ENCODE peak calls at places on chromosomes 2 and 18, in seven cellular contexts. One of them, this sample, is unnamed.

GRCh38 chr18:50786851-50787250 is 33.0 kb downstream of the MRO start:
- DNase-seq in pancreas: no peak
- DNase-seq in adrenal gland: no peak
- DNase-seq in spleen: no peak
- DNase-seq in uterus: no peak
- DNase-seq in GM23248: no peak
- DNase-seq in transverse colon: no peak
- DNase-seq in this sample: peak; percentile 67

GRCh38 chr2:215622836-215623235 is 187.0 kb upstream of the FN1 start:
- DNase-seq in GM23248: no peak
- DNase-seq in transverse colon: no peak
- DNase-seq in pancreas: no peak
- DNase-seq in uterus: no peak
- DNase-seq in spleen: no peak
- DNase-seq in adrenal gland: no peak
- DNase-seq in this sample: no peak

GRCh38 chr2:142190805-142191204 is 60.0 kb upstream of the LRP1B start:
- DNase-seq in adrenal gland: no peak
- DNase-seq in spleen: no peak
- DNase-seq in pancreas: no peak
- DNase-seq in transverse colon: no peak
- DNase-seq in GM23248: peak; percentile 43
- DNase-seq in uterus: no peak
- DNase-seq in this sample: peak; percentile 21

GRCh38 chr2:67561411-67561965 is 164.4 kb downstream of the ETAA1 start:
- DNase-seq in adrenal gland: peak; percentile 97
- DNase-seq in transverse colon: no peak
- DNase-seq in spleen: no peak
- DNase-seq in uterus: peak; percentile 54
- DNase-seq in pancreas: peak; percentile 73
- DNase-seq in GM23248: peak; percentile 82
- DNase-seq in this sample: peak; percentile 62

GRCh38 chr2:46365913-46366674 is 68.9 kb downstream of the EPAS1 start:
- DNase-seq in spleen: no peak
- DNase-seq in transverse colon: no peak
- DNase-seq in uterus: no peak
- DNase-seq in GM23248: peak; percentile 57
- DNase-seq in pancreas: no peak
- DNase-seq in adrenal gland: no peak
- DNase-seq in this sample: no peak

GRCh38 chr18:43661570-43661969 is 384.3 kb upstream of the SYT4 start:
- DNase-seq in spleen: no peak
- DNase-seq in GM23248: peak; percentile 71
- DNase-seq in pancreas: no peak
- DNase-seq in uterus: no peak
- DNase-seq in transverse colon: no peak
- DNase-seq in adrenal gland: peak; percentile 3
- DNase-seq in this sample: peak; percentile 46

GRCh38 chr2:237673130-237673921 is 45.9 kb downstream of the LRRFIP1 start:
- DNase-seq in GM23248: peak; percentile 91
- DNase-seq in adrenal gland: peak; percentile 75
- DNase-seq in pancreas: no peak
- DNase-seq in spleen: peak; percentile 96
- DNase-seq in uterus: no peak
- DNase-seq in transverse colon: peak; percentile 75
- DNase-seq in this sample: peak; percentile 65

GRCh38 chr2:19806591-19806990 is 95.2 kb downstream of the TTC32 start:
- DNase-seq in pancreas: no peak
- DNase-seq in GM23248: no peak
- DNase-seq in spleen: no peak
- DNase-seq in uterus: no peak
- DNase-seq in transverse colon: no peak
- DNase-seq in adrenal gland: no peak
- DNase-seq in this sample: no peak

GRCh38 chr2:149806651-149807050 is 219.1 kb upstream of the MMADHC start:
- DNase-seq in transverse colon: no peak
- DNase-seq in uterus: no peak
- DNase-seq in pancreas: no peak
- DNase-seq in GM23248: no peak
- DNase-seq in adrenal gland: no peak
- DNase-seq in spleen: no peak
- DNase-seq in this sample: no peak

GRCh38 chr2:84493494-84493893 is 22.8 kb upstream of the DNAH6 start:
- DNase-seq in spleen: no peak
- DNase-seq in transverse colon: no peak
- DNase-seq in uterus: no peak
- DNase-seq in adrenal gland: no peak
- DNase-seq in pancreas: no peak
- DNase-seq in GM23248: peak; percentile 96
- DNase-seq in this sample: no peak

GRCh38 chr2:100895402-100895801 is 75.5 kb downstream of the NPAS2 start:
- DNase-seq in adrenal gland: peak; percentile 86
- DNase-seq in transverse colon: peak; percentile 76
- DNase-seq in uterus: no peak
- DNase-seq in spleen: no peak
- DNase-seq in pancreas: peak; percentile 89
- DNase-seq in GM23248: no peak
- DNase-seq in this sample: no peak

GRCh38 chr2:73291093-73291460 is 2.3 kb downstream of the EGR4 start:
- DNase-seq in adrenal gland: peak; percentile 62
- DNase-seq in pancreas: no peak
- DNase-seq in transverse colon: peak; percentile 45
- DNase-seq in uterus: no peak
- DNase-seq in spleen: peak; percentile 85
- DNase-seq in GM23248: peak; percentile 71
- DNase-seq in this sample: no peak

DNA sequence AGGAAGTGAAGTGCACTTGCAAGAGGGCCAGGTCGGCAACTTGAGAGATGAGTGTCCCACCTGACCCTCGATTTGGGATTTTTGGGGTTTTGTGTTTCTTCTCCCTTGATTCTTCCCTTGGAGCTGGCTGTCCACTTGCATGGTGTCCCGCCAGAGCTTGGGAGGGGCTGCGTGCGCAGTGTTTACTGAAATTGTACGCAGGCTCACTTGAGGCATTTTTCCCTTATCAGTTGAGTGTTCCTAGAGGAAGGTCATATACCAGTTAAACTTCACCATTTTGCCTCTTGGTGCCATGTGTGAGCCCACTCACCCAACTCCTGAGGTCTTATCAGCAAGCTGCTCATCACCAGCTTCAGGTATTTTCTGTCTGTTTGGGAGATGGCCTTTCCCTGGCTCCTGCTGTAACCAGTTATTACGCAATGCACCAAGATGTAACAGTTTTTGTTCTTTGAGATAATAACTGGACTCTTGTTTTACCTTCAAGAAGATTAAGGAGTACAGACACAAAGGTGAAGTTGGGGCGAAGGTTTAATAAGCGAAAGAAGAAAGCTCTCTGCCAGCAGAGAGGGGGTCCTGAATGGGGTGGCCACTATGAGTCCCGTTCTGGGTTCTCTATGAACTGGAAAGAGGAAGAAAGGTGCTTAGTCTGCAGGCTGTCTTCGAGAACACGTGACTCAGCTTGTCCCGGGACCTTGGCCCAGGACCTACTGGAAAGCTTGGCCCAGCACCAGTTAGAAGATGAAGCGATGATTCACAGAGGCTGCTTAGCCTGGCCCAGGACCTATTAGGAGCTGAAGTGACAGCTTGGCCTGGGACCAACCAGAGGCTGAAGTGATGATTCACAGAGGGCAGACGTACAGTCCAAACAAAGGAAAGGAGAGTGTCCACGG is 21.5 kb upstream of the TXNL4A start:
- DNase-seq in uterus: peak; percentile 52
- DNase-seq in adrenal gland: peak; percentile 99
- DNase-seq in pancreas: peak; percentile 32
- DNase-seq in GM23248: peak; percentile 100
- DNase-seq in spleen: no peak
- DNase-seq in transverse colon: peak; percentile 62
- DNase-seq in this sample: peak; percentile 14
- H3K9me3 ChIP-seq in uterus: peaks cover 40% of the 10 kb centered on the region
- H3K9me3 ChIP-seq in adrenal gland: no peaks in the 10 kb centered on the region
- H3K9me3 ChIP-seq in pancreas: no peaks in the 10 kb centered on the region
- H3K9me3 ChIP-seq in GM23248: no peaks in the 10 kb centered on the region
- H3K9me3 ChIP-seq in spleen: peaks cover 75% of the 10 kb centered on the region
- H3K9me3 ChIP-seq in transverse colon: peaks cover 5% of the 10 kb centered on the region
- H3K9me3 ChIP-seq in this sample: peaks cover 17% of the 10 kb centered on the region

DNA sequence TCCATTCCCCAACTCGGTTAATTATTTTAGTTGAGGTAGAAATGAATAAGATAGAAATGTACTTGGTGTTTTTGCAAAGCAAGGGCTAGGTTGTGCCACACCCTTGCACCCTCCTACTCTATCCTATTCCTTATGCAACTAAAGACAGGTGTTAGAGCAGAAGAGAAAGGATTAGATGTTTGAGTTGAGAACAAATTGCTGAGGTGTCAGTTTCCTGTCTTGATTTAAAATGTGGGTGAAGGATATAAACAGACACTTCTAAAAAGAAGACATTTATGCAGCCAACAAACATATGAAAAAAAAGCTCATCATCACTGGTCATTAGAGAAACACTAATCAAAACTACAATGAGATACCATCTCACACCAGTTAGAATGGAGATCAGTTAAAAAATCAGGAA is 1256.2 kb downstream of the CNTNAP5 start:
- DNase-seq in spleen: no peak
- DNase-seq in adrenal gland: no peak
- DNase-seq in uterus: no peak
- DNase-seq in pancreas: no peak
- DNase-seq in GM23248: no peak
- DNase-seq in transverse colon: no peak
- DNase-seq in this sample: no peak
- H3K9me3 ChIP-seq in spleen: no peaks in the 10 kb centered on the region
- H3K9me3 ChIP-seq in adrenal gland: no peaks in the 10 kb centered on the region
- H3K9me3 ChIP-seq in uterus: no peaks in the 10 kb centered on the region
- H3K9me3 ChIP-seq in pancreas: no peaks in the 10 kb centered on the region
- H3K9me3 ChIP-seq in GM23248: peaks cover 3% of the 10 kb centered on the region
- H3K9me3 ChIP-seq in transverse colon: no peaks in the 10 kb centered on the region
- H3K9me3 ChIP-seq in this sample: no peaks in the 10 kb centered on the region

GRCh38 chr18:59269563-59270214 is 3.6 kb downstream of the RAX start:
- DNase-seq in uterus: no peak
- DNase-seq in spleen: no peak
- DNase-seq in GM23248: no peak
- DNase-seq in pancreas: no peak
- DNase-seq in transverse colon: no peak
- DNase-seq in adrenal gland: no peak
- DNase-seq in this sample: no peak

GRCh38 chr18:59272221-59272888 is 899 bp downstream of the RAX start:
- DNase-seq in transverse colon: no peak
- DNase-seq in pancreas: no peak
- DNase-seq in spleen: peak; percentile 72
- DNase-seq in adrenal gland: peak; percentile 13
- DNase-seq in uterus: no peak
- DNase-seq in GM23248: peak; percentile 52
- DNase-seq in this sample: no peak

GRCh38 chr18:59268722-59269562 is 4.3 kb downstream of the RAX start:
- DNase-seq in pancreas: no peak
- DNase-seq in uterus: no peak
- DNase-seq in GM23248: peak; percentile 52
- DNase-seq in adrenal gland: peak; percentile 39
- DNase-seq in spleen: peak; percentile 75
- DNase-seq in transverse colon: no peak
- DNase-seq in this sample: peak; percentile 16

GRCh38 chr18:59271606-59272220 is 1.5 kb downstream of the RAX start:
- DNase-seq in GM23248: no peak
- DNase-seq in adrenal gland: no peak
- DNase-seq in uterus: no peak
- DNase-seq in pancreas: no peak
- DNase-seq in spleen: peak; percentile 31
- DNase-seq in transverse colon: no peak
- DNase-seq in this sample: no peak

DNA sequence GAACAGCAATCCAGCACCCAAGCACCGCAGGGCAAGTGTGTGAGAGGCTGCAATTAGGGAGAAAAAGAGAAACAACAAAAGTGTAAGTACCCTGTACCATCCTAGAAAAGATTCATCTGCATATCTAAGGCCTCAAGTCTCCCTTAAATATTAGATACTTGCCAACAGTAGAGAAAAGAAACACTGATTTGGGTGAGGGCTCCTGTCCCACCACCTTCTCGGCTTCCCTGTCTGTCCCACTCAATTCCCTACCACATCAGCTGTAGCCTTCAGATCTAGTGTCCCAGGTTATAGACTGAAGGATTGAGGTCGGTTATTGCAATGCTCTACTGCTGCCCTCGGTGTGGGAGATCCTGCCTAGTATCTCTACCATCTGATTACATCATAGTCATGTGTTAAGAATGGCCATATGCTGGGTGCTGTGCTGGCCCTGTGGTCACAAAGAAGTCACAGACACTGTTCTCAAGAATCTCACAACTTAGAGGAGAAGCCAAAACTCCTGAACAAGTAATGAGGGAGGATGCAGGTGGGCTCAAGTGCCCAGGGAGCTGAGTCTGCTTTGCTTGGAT is 2.5 kb downstream of the RAX start:
- DNase-seq in transverse colon: no peak
- DNase-seq in GM23248: no peak
- DNase-seq in pancreas: no peak
- DNase-seq in uterus: no peak
- DNase-seq in spleen: peak; percentile 18
- DNase-seq in adrenal gland: no peak
- DNase-seq in this sample: no peak
- H3K9me3 ChIP-seq in transverse colon: no peaks in the 10 kb centered on the region
- H3K9me3 ChIP-seq in GM23248: no peaks in the 10 kb centered on the region
- H3K9me3 ChIP-seq in pancreas: no peaks in the 10 kb centered on the region
- H3K9me3 ChIP-seq in uterus: no peaks in the 10 kb centered on the region
- H3K9me3 ChIP-seq in spleen: no peaks in the 10 kb centered on the region
- H3K9me3 ChIP-seq in adrenal gland: no peaks in the 10 kb centered on the region
- H3K9me3 ChIP-seq in this sample: peaks cover 8% of the 10 kb centered on the region

GRCh38 chr18:55768255-55768654 is 180.3 kb upstream of the TCF4 start:
- DNase-seq in spleen: no peak
- DNase-seq in GM23248: no peak
- DNase-seq in adrenal gland: no peak
- DNase-seq in pancreas: no peak
- DNase-seq in transverse colon: no peak
- DNase-seq in uterus: no peak
- DNase-seq in this sample: no peak

GRCh38 chr18:55764382-55764781 is 176.4 kb upstream of the TCF4 start:
- DNase-seq in spleen: no peak
- DNase-seq in uterus: no peak
- DNase-seq in adrenal gland: no peak
- DNase-seq in pancreas: no peak
- DNase-seq in GM23248: no peak
- DNase-seq in transverse colon: no peak
- DNase-seq in this sample: no peak

GRCh38 chr18:55763805-55764204 is 175.8 kb upstream of the TCF4 start:
- DNase-seq in uterus: no peak
- DNase-seq in adrenal gland: no peak
- DNase-seq in pancreas: no peak
- DNase-seq in GM23248: no peak
- DNase-seq in spleen: no peak
- DNase-seq in transverse colon: no peak
- DNase-seq in this sample: no peak

GRCh38 chr18:55762424-55762823 is 174.4 kb upstream of the TCF4 start:
- DNase-seq in spleen: no peak
- DNase-seq in transverse colon: no peak
- DNase-seq in pancreas: no peak
- DNase-seq in uterus: no peak
- DNase-seq in GM23248: no peak
- DNase-seq in adrenal gland: no peak
- DNase-seq in this sample: no peak

DNA sequence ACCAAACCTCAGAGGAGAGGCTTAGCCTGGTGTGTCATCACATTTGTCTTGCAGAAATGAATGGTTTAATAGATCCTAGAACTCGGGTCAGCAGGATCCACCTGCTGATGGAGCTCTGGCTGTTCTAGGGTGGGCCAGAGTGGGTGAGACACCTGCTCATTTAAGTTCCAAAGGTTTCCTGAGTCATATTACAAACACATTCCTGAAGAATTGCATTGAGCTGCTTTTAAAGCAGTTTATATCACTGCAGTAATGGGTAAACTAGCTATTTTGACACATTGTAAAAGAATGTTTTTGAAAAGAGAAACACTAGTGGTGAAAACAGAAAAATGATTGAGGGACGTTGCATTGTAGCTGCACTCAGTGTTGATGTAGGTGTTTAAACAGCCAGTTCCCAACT is 175.3 kb upstream of the TCF4 start:
- DNase-seq in adrenal gland: no peak
- DNase-seq in GM23248: peak; percentile 60
- DNase-seq in transverse colon: no peak
- DNase-seq in spleen: no peak
- DNase-seq in pancreas: no peak
- DNase-seq in uterus: no peak
- DNase-seq in this sample: peak; percentile 39
- H3K9me3 ChIP-seq in adrenal gland: no peaks in the 10 kb centered on the region
- H3K9me3 ChIP-seq in GM23248: no peaks in the 10 kb centered on the region
- H3K9me3 ChIP-seq in transverse colon: no peaks in the 10 kb centered on the region
- H3K9me3 ChIP-seq in spleen: no peaks in the 10 kb centered on the region
- H3K9me3 ChIP-seq in pancreas: no peaks in the 10 kb centered on the region
- H3K9me3 ChIP-seq in uterus: no peaks in the 10 kb centered on the region
- H3K9me3 ChIP-seq in this sample: no peaks in the 10 kb centered on the region